ENCODE peak calls at places on chromosomes 16 and 17, in seven cellular contexts. K, G, A, D, E, H and I are unnamed samples.

GRCh38 chr17:31274252-31274651 is 22.8 kb downstream of the OMG start:
- DNase-seq in E (no peak), K (no peak), H (peak), D (no peak), G (peak), A (peak), I (peak)

GRCh38 chr17:30378191-30378796 is 433 bp upstream of the CPD start:
- DNase-seq in K (peak), G (no peak), A (peak), D (no peak), E (peak), H (no peak), I (no peak)

GRCh38 chr17:4947411-4948165 is 742 bp downstream of the PFN1 start:
- DNase-seq in K (peak), H (no peak), D (no peak), A (peak), G (peak), E (peak), I (peak)

GRCh38 chr17:1797323-1797722 is 32.4 kb downstream of the SMYD4 start:
- DNase-seq in H (no peak), G (no peak), A (no peak), K (no peak), D (no peak), E (no peak), I (no peak)

GRCh38 chr17:42456223-42457106 is 2.2 kb upstream of the ATP6V0A1 start:
- DNase-seq in D (no peak), K (peak), H (peak), E (no peak), G (peak), A (peak), I (peak)

GRCh38 chr17:58330544-58330996 is 2.0 kb upstream of the TSPOAP1 start:
- DNase-seq in D (no peak), G (no peak), A (no peak), H (no peak), E (no peak), K (no peak), I (no peak)

GRCh38 chr17:40460585-40460975 is 17.3 kb downstream of the IGFBP4 start:
- DNase-seq in A (no peak), E (no peak), K (no peak), H (no peak), G (no peak), D (no peak), I (no peak)

GRCh38 chr16:61862756-61863155 is 173.5 kb downstream of the CDH8 start:
- DNase-seq in D (no peak), G (no peak), A (no peak), K (no peak), H (no peak), E (no peak), I (no peak)

GRCh38 chr16:2471653-2472487 is 773 bp downstream of the NTN3 start:
- DNase-seq in G (no peak), A (no peak), D (no peak), K (no peak), E (no peak), H (no peak), I (no peak)

GRCh38 chr16:4361944-4362311 is 9.7 kb upstream of the VASN start:
- DNase-seq in G (no peak), K (no peak), E (no peak), A (no peak), H (no peak), D (no peak), I (no peak)

GRCh38 chr16:17117906-17118577 is 352.7 kb downstream of the XYLT1 start:
- DNase-seq in A (no peak), E (no peak), K (no peak), G (no peak), D (no peak), H (no peak), I (no peak)

GRCh38 chr16:26111900-26112299 is 420.1 kb downstream of the HS3ST4 start:
- DNase-seq in H (no peak), E (no peak), K (no peak), G (no peak), D (no peak), A (no peak), I (no peak)

GRCh38 chr17:76709077-76709950 is 1.5 kb downstream of the MXRA7 start:
- DNase-seq in A (peak), H (peak), E (peak), D (peak), G (no peak), K (no peak), I (peak)

GRCh38 chr16:11632455-11632921 is 35.8 kb upstream of the SNN start:
- DNase-seq in E (peak), A (peak), H (no peak), D (no peak), K (peak), G (no peak), I (no peak)

GRCh38 chr17:32253117-32253611 is 12.5 kb upstream of the RHBDL3 start:
- DNase-seq in A (peak), K (peak), H (peak), D (peak), E (peak), G (peak), I (peak)

GRCh38 chr16:47079883-47080282 is 63.9 kb downstream of the NETO2 start:
- DNase-seq in K (no peak), A (no peak), H (no peak), D (no peak), E (no peak), G (no peak), I (no peak)

GRCh38 chr16:78098544-78099371 is 696 bp upstream of the WWOX start:
- DNase-seq in D (no peak), G (no peak), K (no peak), H (no peak), E (no peak), A (no peak), I (no peak)

GRCh38 chr16:31361201-31362110 is 6.5 kb downstream of the ITGAX start:
- DNase-seq in E (no peak), H (no peak), D (no peak), K (no peak), A (no peak), G (no peak), I (no peak)

DNA sequence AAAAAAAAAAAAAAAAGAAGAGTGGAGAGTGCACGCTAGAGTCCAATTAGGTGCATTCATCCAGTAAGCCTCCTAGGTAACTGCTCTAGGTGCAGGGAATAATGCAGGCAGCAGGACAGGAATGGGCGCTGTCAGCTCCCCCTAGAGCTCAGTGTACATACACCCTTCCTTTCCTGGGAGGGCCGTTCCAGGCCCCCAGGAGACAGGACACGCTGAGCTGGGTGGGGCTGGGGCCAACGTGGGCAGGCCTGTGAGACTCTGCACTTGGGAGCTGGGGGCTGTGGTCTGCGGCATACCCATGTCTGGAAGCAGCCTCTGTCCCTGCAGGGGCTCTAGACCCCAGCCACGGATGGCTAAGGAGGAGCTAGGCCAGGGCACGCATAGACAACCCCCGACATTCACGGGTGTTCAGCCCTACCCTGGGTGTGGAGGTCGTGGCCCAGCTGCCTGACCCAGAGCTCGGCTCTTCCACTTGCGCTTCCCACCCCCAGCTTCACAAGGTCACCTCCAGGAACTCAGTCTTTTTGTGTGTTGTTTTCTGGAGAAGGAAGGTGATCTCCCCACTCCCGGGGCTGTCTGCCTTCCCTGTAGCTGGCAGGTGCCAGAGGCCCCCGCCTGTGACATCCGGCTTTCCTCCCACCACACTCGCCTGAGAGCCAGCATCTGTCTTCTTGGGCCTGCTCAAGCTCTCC is 985 bp upstream of the ANTKMT start:
- DNase-seq in K (peak), E (no peak), G (no peak), A (no peak), H (peak), D (no peak), I (peak)
- TF ChIP-seq CTCF in K (peak), E (peak), G (peak), A (peak), H (peak), D (no peak), I (no peak)

GRCh38 chr16:81633147-81633619 is 145.9 kb upstream of the PLCG2 start:
- DNase-seq in H (no peak), G (no peak), E (no peak), K (peak), A (no peak), D (no peak), I (peak)
- TF ChIP-seq CTCF in H (peak), G (no peak), E (peak), K (peak), A (no peak), D (no peak), I (peak)

GRCh38 chr17:47243737-47244598 is 9.7 kb upstream of the ITGB3 start:
- DNase-seq in A (no peak), G (no peak), K (no peak), H (no peak), D (no peak), E (no peak), I (no peak)

GRCh38 chr17:47244697-47245096 is 8.9 kb upstream of the ITGB3 start:
- DNase-seq in G (no peak), A (no peak), E (no peak), D (no peak), H (no peak), K (no peak), I (no peak)

GRCh38 chr17:47242648-47243047 is 11.0 kb upstream of the ITGB3 start:
- DNase-seq in K (no peak), H (no peak), E (no peak), G (no peak), A (no peak), D (no peak), I (no peak)

GRCh38 chr17:47250855-47251254 is 2.8 kb upstream of the ITGB3 start:
- DNase-seq in G (no peak), D (no peak), A (no peak), E (no peak), K (no peak), H (no peak), I (no peak)

DNA sequence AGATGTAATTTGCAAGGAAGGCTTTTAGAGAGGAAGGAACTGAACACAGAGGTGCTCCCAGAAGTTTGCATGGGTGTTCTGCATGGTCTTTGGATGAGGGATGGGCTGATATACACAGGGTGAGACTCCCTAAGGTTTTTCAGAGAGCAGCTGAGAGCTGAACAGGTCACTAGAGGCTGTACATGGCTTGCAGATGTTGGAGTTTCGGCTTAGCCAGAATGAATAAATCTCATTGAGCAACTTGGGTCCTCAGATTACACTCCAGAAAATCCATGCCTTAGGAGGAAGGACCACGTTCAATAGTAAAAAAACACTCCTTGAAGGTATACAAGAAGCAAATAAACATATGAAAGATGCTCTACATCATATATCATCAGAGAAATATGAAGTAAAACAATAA is 7.5 kb upstream of the ITGB3 start:
- DNase-seq in G (no peak), A (no peak), D (no peak), H (no peak), E (no peak), K (no peak), I (no peak)
- TF ChIP-seq CTCF in G (no peak), A (no peak), D (no peak), H (no peak), E (no peak), K (no peak), I (no peak)

GRCh38 chr16:189604-190186 is 9.4 kb downstream of the HBQ1 start:
- DNase-seq in E (no peak), G (no peak), K (no peak), H (no peak), A (no peak), D (no peak), I (no peak)
- TF ChIP-seq CTCF in E (no peak), G (no peak), K (no peak), H (no peak), A (no peak), D (no peak), I (no peak)

GRCh38 chr17:64596439-64596838 is 65.7 kb downstream of the SMURF2 start:
- DNase-seq in H (no peak), E (no peak), G (no peak), A (no peak), K (no peak), D (no peak), I (no peak)

GRCh38 chr17:64596988-64597387 is 65.1 kb downstream of the SMURF2 start:
- DNase-seq in D (no peak), E (no peak), A (no peak), K (no peak), G (no peak), H (no peak), I (no peak)

GRCh38 chr17:64599827-64600226 is 62.3 kb downstream of the SMURF2 start:
- DNase-seq in H (no peak), G (no peak), A (no peak), D (no peak), K (no peak), E (no peak), I (no peak)

GRCh38 chr17:64598672-64599071 is 63.4 kb downstream of the SMURF2 start:
- DNase-seq in D (no peak), H (no peak), G (no peak), E (no peak), A (no peak), K (no peak), I (no peak)

DNA sequence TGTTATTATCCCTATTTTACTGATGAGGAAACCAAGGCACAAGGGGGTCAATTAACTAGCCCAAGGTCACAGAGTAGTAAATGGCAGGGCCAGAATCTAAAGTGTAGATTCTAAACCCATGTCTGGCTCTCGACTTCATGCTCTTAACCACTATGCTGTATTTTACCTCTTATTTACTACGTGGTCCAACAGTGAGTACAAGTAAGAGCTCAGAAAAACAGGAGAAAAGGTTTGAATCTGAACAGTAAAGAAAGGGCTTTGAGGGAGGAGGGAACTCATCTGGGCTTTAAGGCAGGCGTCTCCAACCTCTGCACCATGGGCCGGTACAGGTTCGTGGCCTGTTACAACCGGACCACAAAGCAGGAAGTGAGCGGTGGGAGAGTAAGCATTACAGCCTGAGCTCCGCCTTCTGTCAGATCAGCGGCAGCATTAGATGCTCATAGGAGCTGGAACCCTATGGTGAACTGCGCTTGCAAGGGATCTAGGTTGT is 62.9 kb downstream of the SMURF2 start:
- DNase-seq in E (no peak), A (no peak), G (no peak), H (no peak), D (no peak), K (no peak), I (no peak)
- TF ChIP-seq CTCF in E (no peak), A (no peak), G (no peak), H (no peak), D (no peak), K (no peak), I (no peak)

DNA sequence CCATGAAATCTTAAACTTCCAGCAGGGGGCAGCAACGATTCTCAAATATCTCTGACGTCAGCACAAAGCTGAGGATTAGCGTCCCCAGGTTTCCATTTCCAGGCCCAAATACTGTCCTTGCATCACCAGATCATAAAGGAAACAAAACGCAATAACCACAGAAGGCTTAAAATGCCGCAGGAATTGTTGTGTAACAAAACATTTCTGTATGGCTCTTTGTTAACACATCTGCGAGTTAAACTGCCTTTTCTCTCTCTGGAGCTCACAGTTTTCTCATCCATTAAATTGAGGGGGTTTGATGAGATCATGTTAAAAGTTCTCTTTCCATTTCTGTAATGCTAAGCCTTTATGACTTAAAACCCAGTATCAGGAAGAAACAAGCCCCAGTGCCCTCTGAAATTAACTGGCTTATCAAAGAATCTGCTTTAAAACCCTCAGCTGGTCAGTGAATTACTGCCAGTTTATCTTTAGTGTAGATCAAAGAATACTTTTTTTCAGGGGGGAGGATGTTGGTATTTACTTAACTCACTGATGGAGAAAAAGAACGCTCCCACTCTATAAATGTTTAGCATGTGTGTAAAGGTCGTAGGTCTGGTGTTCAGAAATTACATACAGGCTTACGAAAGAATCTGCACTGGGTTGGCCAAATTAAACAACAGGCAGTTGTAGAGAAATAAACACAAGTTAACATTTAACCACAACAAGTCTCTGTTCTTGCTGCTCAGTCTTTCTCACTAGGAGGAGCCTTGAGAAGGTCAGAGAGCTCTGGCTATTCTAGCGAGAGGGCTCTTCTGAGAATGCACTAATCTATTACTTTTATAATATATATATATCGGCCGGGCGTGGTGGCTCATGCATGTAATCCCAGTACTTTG is 10.6 kb upstream of the TERF2 start:
- DNase-seq in G (peak), A (peak), K (peak), D (peak), E (no peak), H (peak), I (peak)
- TF ChIP-seq CTCF in G (peak), A (peak), K (peak), D (peak), E (peak), H (peak), I (peak)

DNA sequence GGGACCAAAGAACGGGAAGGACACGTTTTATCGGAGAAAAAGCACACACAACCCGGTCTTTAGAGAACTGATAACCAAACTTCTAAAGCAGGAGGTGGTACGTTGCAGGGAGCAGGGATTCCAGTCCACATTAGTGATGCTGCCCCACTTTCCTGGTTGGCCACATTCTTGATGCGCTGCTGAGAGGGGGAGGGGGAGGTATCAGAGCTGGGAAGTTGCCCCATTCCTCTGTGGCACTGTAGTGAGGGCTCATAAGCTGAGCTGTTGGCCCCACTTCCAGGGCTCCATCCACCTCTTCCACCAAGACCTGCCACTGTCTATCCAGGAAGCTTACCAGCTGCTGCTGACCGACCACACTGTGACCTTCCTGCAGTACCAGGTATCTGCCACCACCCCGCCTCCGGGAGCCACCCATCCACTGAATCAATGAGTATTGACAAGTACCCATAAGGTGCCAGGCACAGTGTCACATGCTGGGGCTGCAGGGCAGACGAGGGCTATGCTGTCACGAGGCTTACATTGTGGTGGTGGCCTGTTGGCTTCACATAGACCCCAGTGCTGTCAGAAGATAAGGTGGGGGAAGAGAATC is 1.0 kb downstream of the TSEN54 start:
- DNase-seq in D (no peak), A (no peak), K (peak), H (no peak), G (no peak), E (peak), I (no peak)
- TF ChIP-seq CTCF in D (no peak), A (no peak), K (peak), H (no peak), G (no peak), E (peak), I (no peak)